ENCODE peak calls at places on chromosomes 2 and 18, in five cellular contexts. Y, F, X, C and V are unnamed samples.

GRCh38 chr18:31241900-31242409 is 76.0 kb upstream of the DSG1 start:
- DNase-seq in Y (no peak), F (no peak), X (no peak), C (no peak), V (no peak)

GRCh38 chr2:26184555-26185303 is 11.8 kb downstream of the GAREM2 start:
- DNase-seq in Y (no peak), F (peak), X (peak), C (peak), V (no peak)

GRCh38 chr2:109218087-109218791 is 89.2 kb downstream of the SH3RF3 start:
- DNase-seq in Y (no peak), F (no peak), X (no peak), C (no peak), V (peak)

GRCh38 chr18:75110311-75110710 is 98.6 kb downstream of the PTGR3 start:
- DNase-seq in Y (no peak), F (no peak), X (no peak), C (no peak), V (no peak)

GRCh38 chr18:58416014-58416703 is 212.7 kb downstream of the ALPK2 start:
- DNase-seq in Y (no peak), F (no peak), X (no peak), C (no peak), V (no peak)

GRCh38 chr2:188569441-188569840 is 277.8 kb downstream of the GULP1 start:
- DNase-seq in Y (no peak), F (no peak), X (no peak), C (no peak), V (no peak)

GRCh38 chr2:119011162-119011909 is 69.3 kb downstream of the MARCO start:
- DNase-seq in Y (no peak), F (no peak), X (no peak), C (no peak), V (peak)

GRCh38 chr2:11187083-11187619 is 31.9 kb downstream of the SLC66A3 start:
- DNase-seq in Y (peak), F (no peak), X (no peak), C (peak), V (peak)

GRCh38 chr2:126790987-126791780 is 107.5 kb upstream of the TEX51 start:
- DNase-seq in Y (no peak), F (no peak), X (no peak), C (no peak), V (no peak)

GRCh38 chr2:140177081-140177480 is 1396.9 kb upstream of the NXPH2 start:
- DNase-seq in Y (no peak), F (no peak), X (no peak), C (no peak), V (no peak)

GRCh38 chr2:109305494-109306187 is 176.6 kb downstream of the SH3RF3 start:
- DNase-seq in Y (no peak), F (no peak), X (no peak), C (no peak), V (no peak)

GRCh38 chr2:160352492-160352891 is 141.1 kb downstream of the RBMS1 start:
- DNase-seq in Y (no peak), F (no peak), X (no peak), C (no peak), V (peak)

GRCh38 chr2:119772128-119772527 is 12.4 kb downstream of the PTPN4 start:
- DNase-seq in Y (no peak), F (no peak), X (no peak), C (no peak), V (no peak)

GRCh38 chr2:84849271-84849952 is 31.5 kb downstream of the TRABD2A start:
- DNase-seq in Y (no peak), F (no peak), X (no peak), C (no peak), V (peak)

GRCh38 chr2:167794554-167795255 is 452.7 kb downstream of the STK39 start:
- DNase-seq in Y (no peak), F (no peak), X (no peak), C (no peak), V (no peak)

GRCh38 chr2:231710751-231711676 is 2.7 kb downstream of the PTMA start:
- DNase-seq in Y (no peak), F (no peak), X (no peak), C (no peak), V (no peak)

GRCh38 chr2:238097988-238098853 is 1.9 kb upstream of the ESPNL start:
- DNase-seq in Y (no peak), F (no peak), X (peak), C (no peak), V (peak)